ENCODE peak calls at places on chromosomes 2 and 18, in four cellular contexts. T, Q, K and S are unnamed samples.
A peak's percentile ranks its signal among the peaks of the same experiment; 100 is the strongest.

GRCh38 chr18:44679912-44680270 is 797 bp upstream of the SETBP1 start:
- DNase-seq in T (peak; percentile 29), Q (no peak), K (no peak), S (no peak)

GRCh38 chr2:180012523-180012922 is 5.4 kb upstream of the CWC22 start:
- DNase-seq in T (no peak), Q (no peak), K (no peak), S (no peak)

GRCh38 chr2:206442516-206442853 is 847 bp upstream of the ADAM23 start:
- DNase-seq in T (no peak), Q (no peak), K (no peak), S (no peak)

GRCh38 chr2:38095996-38096861 is 20.3 kb upstream of the CYP1B1 start:
- DNase-seq in T (peak; percentile 30), Q (no peak), K (no peak), S (peak; percentile 97)

GRCh38 chr18:49487711-49488310 is 777 bp upstream of the C18orf32 start:
- DNase-seq in T (no peak), Q (no peak), K (no peak), S (no peak)

GRCh38 chr2:230798769-230799399 is 65.9 kb upstream of the ITM2C start:
- DNase-seq in T (no peak), Q (no peak), K (peak; percentile 26), S (peak; percentile 68)

GRCh38 chr18:25449046-25449445 is 97.1 kb upstream of the ZNF521 start:
- DNase-seq in T (no peak), Q (no peak), K (no peak), S (no peak)

GRCh38 chr2:130760754-130761751 is 5.7 kb downstream of the AMER3 start:
- DNase-seq in T (no peak), Q (no peak), K (no peak), S (no peak)

GRCh38 chr2:60884795-60885194 is 3.4 kb downstream of the REL start:
- DNase-seq in T (no peak), Q (no peak), K (no peak), S (no peak)

GRCh38 chr2:125572660-125573059 is 1083.3 kb upstream of the GYPC start:
- DNase-seq in T (no peak), Q (no peak), K (no peak), S (no peak)

GRCh38 chr2:148817210-148817708 is 57.8 kb upstream of the KIF5C start:
- DNase-seq in T (no peak), Q (no peak), K (no peak), S (no peak)

GRCh38 chr2:229096667-229097066 is 174.4 kb downstream of the PID1 start:
- DNase-seq in T (no peak), Q (no peak), K (no peak), S (no peak)

GRCh38 chr18:11751305-11752115 is 62.4 kb downstream of the GNAL start:
- DNase-seq in T (no peak), Q (no peak), K (no peak), S (no peak)

GRCh38 chr2:181077128-181077709 is 96.8 kb downstream of the UBE2E3 start:
- DNase-seq in T (no peak), Q (peak; percentile 16), K (peak; percentile 42), S (peak; percentile 41)

GRCh38 chr2:233681534-233682099 is at the start of gene UGT1A7:
- DNase-seq in T (no peak), Q (no peak), K (no peak), S (no peak)

GRCh38 chr2:160317113-160318099 is 117.3 kb upstream of the ITGB6 start:
- DNase-seq in T (no peak), Q (no peak), K (no peak), S (no peak)

GRCh38 chr2:32715391-32715841 is 87.6 kb downstream of the TTC27 start:
- DNase-seq in T (no peak), Q (peak; percentile 60), K (no peak), S (no peak)

DNA sequence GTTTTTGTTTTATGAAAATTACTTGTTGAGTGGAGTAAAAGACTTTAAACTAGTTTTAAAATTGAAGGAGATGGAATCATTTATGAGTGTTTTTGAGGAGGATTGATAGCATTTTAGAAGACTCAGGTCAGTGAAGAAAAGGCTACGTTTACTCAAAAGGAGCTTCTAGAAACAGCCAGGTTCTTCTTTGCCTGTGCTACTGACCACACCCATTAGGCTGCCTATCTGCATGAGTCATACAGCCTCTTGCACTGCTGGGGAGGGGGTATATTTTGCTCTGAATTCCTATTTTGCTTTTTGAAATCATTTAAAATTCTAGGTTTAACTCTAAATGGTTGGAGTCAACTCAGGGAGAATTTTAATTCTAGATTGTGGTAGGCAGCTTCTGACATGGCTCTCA is 22.3 kb downstream of the EFEMP1 start:
- DNase-seq in T (no peak), Q (no peak), K (peak; percentile 62), S (no peak)
- TF ChIP-seq SPI1 in T (no peak), Q (no peak), K (no peak), S (no peak)

DNA sequence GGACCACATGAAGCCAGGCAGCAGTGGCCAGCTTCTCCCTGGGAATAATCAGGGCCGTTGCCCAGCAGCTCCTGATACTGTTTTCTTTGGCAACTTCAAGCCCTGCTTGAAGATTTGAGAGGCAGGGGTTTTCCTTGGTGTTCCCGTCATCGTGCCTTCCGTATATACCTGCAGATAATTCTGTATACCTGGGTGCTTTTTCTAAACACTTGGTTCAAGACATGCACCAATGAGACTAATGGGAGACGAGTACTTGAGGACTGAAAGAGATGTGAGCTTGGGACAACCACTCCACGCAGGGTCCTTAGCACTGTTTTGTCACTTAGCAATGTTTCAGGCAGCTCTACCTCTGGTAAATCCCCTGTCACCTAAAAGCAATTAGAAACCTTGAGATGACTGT is 118.8 kb downstream of the RTN4 start:
- DNase-seq in T (no peak), Q (no peak), K (no peak), S (no peak)
- TF ChIP-seq SPI1 in T (no peak), Q (no peak), K (no peak), S (no peak)

DNA sequence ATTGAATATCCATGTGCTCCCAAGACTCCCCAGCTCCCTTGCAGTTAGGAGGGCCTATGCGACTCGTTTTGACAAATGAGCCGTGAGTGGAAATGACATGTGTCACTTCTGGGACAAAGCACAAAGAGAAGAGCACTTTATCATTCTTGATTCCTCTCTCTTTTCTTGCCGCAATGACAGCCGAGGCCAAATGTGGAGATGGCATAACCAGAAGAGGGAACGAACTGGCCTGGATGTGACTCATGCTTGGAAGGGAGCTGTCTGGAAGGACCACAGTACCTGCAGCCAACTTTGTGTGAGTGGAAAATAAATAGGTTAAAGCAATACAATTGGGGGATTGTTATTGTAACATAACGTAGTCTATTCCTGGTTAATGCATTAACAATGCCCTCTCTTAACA is 44.2 kb upstream of the ITSN2 start:
- DNase-seq in T (no peak), Q (no peak), K (no peak), S (no peak)
- TF ChIP-seq SPI1 in T (no peak), Q (no peak), K (no peak), S (no peak)

DNA sequence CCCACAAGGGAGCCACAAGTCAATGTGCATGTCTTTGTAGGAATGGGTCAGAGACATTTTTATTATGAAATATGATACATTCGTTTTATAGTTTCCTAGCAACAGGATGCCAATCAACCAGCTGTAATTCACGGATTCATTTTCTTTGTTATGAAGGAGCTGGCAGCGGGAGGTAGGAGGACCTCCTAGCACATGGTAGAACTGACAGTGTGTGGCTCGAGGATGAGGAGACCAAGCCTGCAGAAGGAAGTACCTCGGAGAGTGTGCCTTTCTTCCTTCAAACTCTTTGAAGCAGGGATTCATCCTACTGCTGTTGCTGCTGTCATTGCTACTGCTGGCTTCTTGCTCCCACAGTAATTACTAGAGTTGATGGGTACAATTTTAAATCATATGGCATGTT is 504.8 kb upstream of the KLHL29 start:
- DNase-seq in T (no peak), Q (no peak), K (no peak), S (no peak)
- TF ChIP-seq SPI1 in T (no peak), Q (no peak), K (no peak), S (no peak)

DNA sequence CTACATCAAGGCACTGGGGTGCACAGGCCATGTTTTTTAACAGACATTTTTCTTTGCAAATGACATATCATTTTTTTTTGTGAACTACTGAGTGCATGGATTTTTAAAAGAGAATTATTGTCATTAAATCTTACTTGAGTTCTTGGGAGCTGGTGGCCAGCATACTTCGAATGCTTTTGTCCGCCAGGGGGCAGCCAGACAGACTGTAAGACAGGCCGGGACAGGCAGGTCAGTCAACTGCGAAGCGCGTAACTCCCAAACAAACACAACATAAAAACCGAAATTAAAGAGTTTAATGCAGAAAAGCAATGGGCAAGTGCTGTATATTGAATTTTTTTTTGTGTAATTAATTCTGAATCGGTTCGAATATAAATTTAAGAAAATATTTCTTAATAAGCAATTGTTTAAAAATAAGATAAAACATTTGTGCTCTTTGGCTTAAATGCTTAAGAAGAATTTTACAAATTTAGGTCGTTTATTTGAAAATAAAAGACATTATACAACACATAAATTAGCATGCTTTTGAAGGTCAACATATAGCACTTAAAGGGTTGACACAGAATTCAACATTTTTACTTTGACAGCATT is 142.2 kb upstream of the PXDN start:
- DNase-seq in T (peak; percentile 44), Q (no peak), K (peak; percentile 57), S (peak; percentile 45)
- TF ChIP-seq SPI1 in T (no peak), Q (no peak), K (no peak), S (no peak)

GRCh38 chr18:59758837-59759236 is 61.6 kb upstream of the CCBE1 start:
- DNase-seq in T (no peak), Q (no peak), K (no peak), S (no peak)
- TF ChIP-seq SPI1 in T (no peak), Q (no peak), K (no peak), S (no peak)